ENCODE peak calls at places on chromosomes 3 and 15, in four cellular contexts. S is GM23338, E is psoas muscle, M is left ventricle myocardium inferior. D is an unnamed sample. For H3K36me3, the result is how much of the 10 kb centered on the place peaks cover.

GRCh38 chr3:69379661-69380060 is 6.2 kb downstream of the FRMD4B start:
- DNase-seq in S (no peak), E (no peak), M (no peak), D (no peak)

GRCh38 chr3:191254098-191254873 is 55.2 kb downstream of the OSTN start:
- DNase-seq in S (no peak), E (no peak), M (no peak), D (no peak)

GRCh38 chr3:194890086-194890485 is 204.4 kb downstream of the FAM43A start:
- DNase-seq in S (no peak), E (no peak), M (no peak), D (no peak)

GRCh38 chr3:15722877-15723623 is 74.7 kb downstream of the ANKRD28 start:
- DNase-seq in S (no peak), E (no peak), M (no peak), D (no peak)

GRCh38 chr3:61631108-61631769 is 69.9 kb downstream of the PTPRG start:
- DNase-seq in S (no peak), E (no peak), M (no peak), D (no peak)

GRCh38 chr15:95495033-95495541 is 835.4 kb upstream of the NR2F2 start:
- DNase-seq in S (no peak), E (no peak), M (no peak), D (no peak)

GRCh38 chr3:150293401-150294001 is 114.6 kb upstream of the TSC22D2 start:
- DNase-seq in S (no peak), E (no peak), M (no peak), D (no peak)

GRCh38 chr3:37993811-37994638 is 3.4 kb downstream of the VILL start:
- DNase-seq in S (peak), E (peak), M (peak), D (peak)

GRCh38 chr3:129345971-129346370 is 67.3 kb downstream of the HMCES start:
- DNase-seq in S (no peak), E (no peak), M (no peak), D (no peak)

GRCh38 chr3:153162513-153163348 is 705 bp downstream of the RAP2B start:
- DNase-seq in S (peak), E (peak), M (peak), D (peak)

GRCh38 chr3:67357610-67358458 is 296.6 kb downstream of the SUCLG2 start:
- DNase-seq in S (peak), E (no peak), M (no peak), D (no peak)

GRCh38 chr3:122918576-122919290 is 108.8 kb downstream of the SEMA5B start:
- DNase-seq in S (no peak), E (no peak), M (no peak), D (no peak)

GRCh38 chr3:77038928-77039605 is 832 bp upstream of the ROBO2 start:
- DNase-seq in S (peak), E (no peak), M (no peak), D (no peak)

GRCh38 chr3:13235897-13236296 is 162.7 kb upstream of the IQSEC1 start:
- DNase-seq in S (no peak), E (no peak), M (no peak), D (no peak)

GRCh38 chr15:69666441-69666882 is 213.8 kb downstream of the RPLP1 start:
- DNase-seq in S (no peak), E (no peak), M (peak), D (no peak)

GRCh38 chr3:9778102-9778501 is 8.4 kb upstream of the CAMK1 start:
- DNase-seq in S (no peak), E (peak), M (no peak), D (no peak)

GRCh38 chr3:186519021-186519658 is 25.0 kb downstream of the CRYGS start:
- DNase-seq in S (no peak), E (no peak), M (no peak), D (peak)

GRCh38 chr3:20930034-20930433 is 744.0 kb upstream of the SGO1 start:
- DNase-seq in S (peak), E (no peak), M (no peak), D (no peak)

GRCh38 chr3:30657914-30658313 is 51.5 kb downstream of the TGFBR2 start:
- DNase-seq in S (no peak), E (no peak), M (no peak), D (peak)

GRCh38 chr3:130839815-130840214 is 54.1 kb upstream of the ATP2C1 start:
- DNase-seq in S (peak), E (no peak), M (no peak), D (no peak)

GRCh38 chr15:33116218-33116617 is 78.3 kb downstream of the FMN1 start:
- DNase-seq in S (no peak), E (no peak), M (no peak), D (no peak)

GRCh38 chr3:188338081-188338480 is 184.1 kb downstream of the LPP start:
- DNase-seq in S (no peak), E (no peak), M (no peak), D (no peak)

GRCh38 chr3:13189639-13190375 is 116.6 kb upstream of the IQSEC1 start:
- DNase-seq in S (no peak), E (no peak), M (no peak), D (no peak)

GRCh38 chr3:42803800-42804112 is 534 bp downstream of the HIGD1A start:
- DNase-seq in S (peak), E (no peak), M (peak), D (peak)

GRCh38 chr3:135503429-135504083 is 462.0 kb upstream of the PPP2R3A start:
- DNase-seq in S (peak), E (peak), M (peak), D (no peak)

GRCh38 chr3:163490119-163490518 is 1588.2 kb downstream of the SI start:
- DNase-seq in S (peak), E (no peak), M (no peak), D (no peak)

GRCh38 chr3:46677096-46677702 is 16.3 kb downstream of the ALS2CL start:
- DNase-seq in S (no peak), E (peak), M (peak), D (no peak)

GRCh38 chr3:188863999-188864406 is 307.8 kb upstream of the TPRG1 start:
- DNase-seq in S (no peak), E (no peak), M (no peak), D (no peak)

GRCh38 chr3:113104746-113105479 is 106.4 kb upstream of the BOC start:
- DNase-seq in S (peak), E (peak), M (no peak), D (no peak)

GRCh38 chr3:144770813-144771400 is 799.3 kb downstream of the DIPK2A start:
- DNase-seq in S (peak), E (no peak), M (no peak), D (no peak)

GRCh38 chr15:95017950-95018349 is 786.6 kb downstream of the MCTP2 start:
- DNase-seq in S (peak), E (peak), M (peak), D (no peak)

GRCh38 chr3:120072867-120073525 is 21.3 kb downstream of the GSK3B start:
- DNase-seq in S (peak), E (no peak), M (no peak), D (no peak)
- TF ChIP-seq CTCF in S (peak), E (peak), M (peak), D (no peak)

DNA sequence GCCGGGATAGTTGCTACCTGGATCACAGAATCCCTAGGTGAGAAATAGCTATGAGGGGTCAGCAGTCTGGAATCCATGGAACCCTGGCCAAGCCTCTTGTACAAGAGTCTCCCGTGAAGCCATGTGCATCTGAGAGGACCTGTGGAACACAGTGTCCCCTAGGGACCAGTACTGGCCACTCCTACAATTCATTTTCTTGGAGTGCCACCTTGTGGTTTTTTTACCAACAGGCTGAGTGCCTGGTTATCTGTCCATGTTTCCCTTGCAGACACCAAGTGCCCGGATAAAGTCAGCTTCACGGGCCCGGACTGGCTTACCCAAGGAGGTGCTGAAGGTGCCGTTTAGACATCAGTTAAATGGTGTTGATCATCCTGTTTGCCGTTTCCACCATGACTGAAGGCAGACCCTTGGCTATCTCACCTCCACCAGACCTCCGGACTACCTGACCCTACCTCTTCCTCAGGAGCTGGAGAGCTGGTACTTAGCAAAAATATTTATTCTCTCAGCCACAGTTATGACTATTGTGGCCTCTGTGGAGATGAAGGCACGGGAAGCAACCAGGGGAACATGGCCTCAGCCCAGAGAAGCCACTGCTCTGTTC is 93.9 kb downstream of the RBPMS2 start:
- DNase-seq in S (peak), E (no peak), M (no peak), D (no peak)
- H3K36me3 ChIP-seq in S (under half), E (half or more), M (half or more), D (half or more)

GRCh38 chr15:41281236-41281635 is 50.2 kb downstream of the CHP1 start:
- DNase-seq in S (no peak), E (no peak), M (no peak), D (no peak)

GRCh38 chr15:41278319-41278718 is 47.3 kb downstream of the CHP1 start:
- DNase-seq in S (no peak), E (no peak), M (no peak), D (no peak)

GRCh38 chr15:41279535-41280283 is 48.6 kb downstream of the CHP1 start:
- DNase-seq in S (no peak), E (no peak), M (no peak), D (no peak)

GRCh38 chr15:41276821-41277220 is 45.8 kb downstream of the CHP1 start:
- DNase-seq in S (no peak), E (no peak), M (no peak), D (no peak)
- TF ChIP-seq CTCF in S (no peak), E (no peak), M (no peak), D (no peak)

GRCh38 chr3:107798381-107798780 is 275.6 kb downstream of the BBX start:
- DNase-seq in S (no peak), E (no peak), M (no peak), D (no peak)

GRCh38 chr3:107803170-107803569 is 280.4 kb downstream of the BBX start:
- DNase-seq in S (peak), E (no peak), M (no peak), D (no peak)

GRCh38 chr3:107796786-107797185 is 274.0 kb downstream of the BBX start:
- DNase-seq in S (no peak), E (no peak), M (no peak), D (no peak)

GRCh38 chr3:107797586-107797985 is 274.8 kb downstream of the BBX start:
- DNase-seq in S (no peak), E (no peak), M (no peak), D (no peak)

GRCh38 chr3:107800705-107801104 is 277.9 kb downstream of the BBX start:
- DNase-seq in S (no peak), E (no peak), M (no peak), D (no peak)
- H3K36me3 ChIP-seq in S (under half), E (half or more), M (half or more), D (under half)

GRCh38 chr15:85063088-85063487 is 81.4 kb downstream of the PDE8A start:
- DNase-seq in S (no peak), E (no peak), M (no peak), D (no peak)
- TF ChIP-seq CTCF in S (no peak), E (no peak), M (no peak), D (no peak)

DNA sequence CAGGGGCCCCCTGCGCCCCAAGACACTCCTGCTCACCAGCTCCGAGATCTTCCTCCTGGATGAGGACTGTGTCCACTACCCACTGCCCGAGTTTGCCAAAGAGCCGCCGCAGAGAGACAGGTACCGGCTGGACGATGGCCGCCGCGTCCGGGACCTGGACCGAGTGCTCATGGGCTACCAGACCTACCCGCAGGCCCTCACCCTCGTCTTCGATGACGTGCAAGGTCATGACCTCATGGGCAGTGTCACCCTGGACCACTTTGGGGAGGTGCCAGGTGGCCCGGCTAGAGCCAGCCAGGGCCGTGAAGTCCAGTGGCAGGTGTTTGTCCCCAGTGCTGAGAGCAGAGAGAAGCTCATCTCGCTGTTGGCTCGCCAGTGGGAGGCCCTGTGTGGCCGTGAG is 3.1 kb upstream of the STAB1 start:
- DNase-seq in S (no peak), E (no peak), M (no peak), D (no peak)
- H3K36me3 ChIP-seq in S (under half), E (half or more), M (half or more), D (under half)

GRCh38 chr15:67834249-67834592 is 5.6 kb downstream of the RNU6-1 start:
- DNase-seq in S (peak), E (no peak), M (no peak), D (no peak)

GRCh38 chr15:67832031-67832551 is 6.8 kb downstream of the SKOR1 start:
- DNase-seq in S (peak), E (no peak), M (no peak), D (no peak)

GRCh38 chr15:67832965-67833503 is 6.8 kb downstream of the RNU6-1 start:
- DNase-seq in S (peak), E (no peak), M (no peak), D (no peak)

GRCh38 chr15:67834593-67835348 is 5.1 kb downstream of the RNU6-1 start:
- DNase-seq in S (peak), E (no peak), M (no peak), D (no peak)

DNA sequence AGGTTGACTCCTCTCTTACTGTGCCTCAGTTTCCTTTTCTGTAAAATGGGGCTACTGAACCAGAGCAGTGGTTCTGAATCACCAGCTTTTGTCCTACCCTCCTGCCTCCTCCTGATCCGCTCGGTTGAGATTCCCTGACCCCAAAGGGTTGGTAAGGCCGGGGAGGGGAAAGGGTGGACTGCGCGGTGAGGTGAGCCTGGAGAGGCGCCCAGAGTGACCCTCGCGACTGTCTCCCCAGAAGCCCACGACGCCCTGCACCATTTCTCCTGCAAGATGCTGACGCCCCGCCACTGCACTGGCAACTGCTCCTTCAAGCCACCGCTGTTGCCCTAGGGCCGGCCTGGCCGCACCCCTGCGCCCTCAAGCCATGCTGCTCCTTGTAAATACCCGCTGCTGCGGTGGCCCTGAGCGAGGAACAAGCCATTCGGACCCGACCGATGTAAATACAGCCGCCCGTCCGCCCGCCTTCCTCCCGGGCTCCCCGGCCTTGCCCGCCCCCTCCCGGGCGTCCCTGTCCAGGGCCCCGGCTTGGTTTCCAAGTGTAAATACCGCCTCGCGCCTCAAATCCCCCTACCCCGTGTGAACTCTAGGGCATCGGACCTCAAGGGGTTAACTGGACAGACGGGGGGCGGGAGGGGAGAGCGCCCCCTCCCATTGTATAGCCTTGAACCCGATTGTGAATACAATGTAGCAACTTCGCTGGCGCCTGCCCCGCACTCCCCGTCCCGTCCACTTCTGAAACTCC is 6.2 kb downstream of the RNU6-1 start:
- DNase-seq in S (peak), E (peak), M (no peak), D (no peak)
- TF ChIP-seq CTCF in S (peak), E (peak), M (peak), D (peak)

GRCh38 chr15:58909616-58910015 is 23.9 kb downstream of the SLTM start:
- DNase-seq in S (no peak), E (no peak), M (no peak), D (no peak)
- H3K36me3 ChIP-seq in S (under half), E (half or more), M (half or more), D (under half)